ENCODE peak calls at places on chromosomes 16 and 17, in seven cellular contexts. D, K, G, H, L, S and N are unnamed samples.

GRCh38 chr17:46979023-46979870 is at the start of gene RPRML:
- DNase-seq in D (no peak), K (no peak), G (no peak), H (no peak), L (peak; percentile 17), S (peak; percentile 54), N (no peak)

GRCh38 chr17:47305302-47305923 is 18.3 kb upstream of the EFCAB13 start:
- DNase-seq in D (no peak), K (no peak), G (no peak), H (peak; percentile 95), L (no peak), S (no peak), N (peak; percentile 16)

GRCh38 chr17:30226878-30227277 is 8.6 kb downstream of the SLC6A4 start:
- DNase-seq in D (no peak), K (no peak), G (no peak), H (no peak), L (no peak), S (no peak), N (no peak)

GRCh38 chr16:11052080-11052808 is 107.9 kb downstream of the CLEC16A start:
- DNase-seq in D (no peak), K (no peak), G (no peak), H (no peak), L (no peak), S (no peak), N (no peak)

GRCh38 chr17:70225272-70225671 is 55.9 kb downstream of the KCNJ2 start:
- DNase-seq in D (no peak), K (no peak), G (no peak), H (no peak), L (no peak), S (no peak), N (no peak)

GRCh38 chr16:72149676-72150464 is 22.1 kb downstream of the PMFBP1 start:
- DNase-seq in D (no peak), K (no peak), G (no peak), H (no peak), L (no peak), S (no peak), N (no peak)

GRCh38 chr16:58507195-58507962 is 7.4 kb downstream of the NDRG4 start:
- DNase-seq in D (peak; percentile 57), K (no peak), G (no peak), H (no peak), L (no peak), S (no peak), N (no peak)

GRCh38 chr17:19415806-19416775 is 5.1 kb downstream of the RNF112 start:
- DNase-seq in D (no peak), K (no peak), G (peak; percentile 65), H (no peak), L (no peak), S (no peak), N (no peak)

GRCh38 chr16:1977875-1978268 is 3.4 kb downstream of the NOXO1 start:
- DNase-seq in D (no peak), K (no peak), G (peak; percentile 73), H (no peak), L (no peak), S (no peak), N (no peak)

GRCh38 chr17:5325851-5326250 is 43.8 kb downstream of the RABEP1 start:
- DNase-seq in D (no peak), K (no peak), G (no peak), H (no peak), L (no peak), S (no peak), N (no peak)

GRCh38 chr17:39969375-39969774 is 6.6 kb downstream of the GSDMA start:
- DNase-seq in D (no peak), K (no peak), G (no peak), H (no peak), L (no peak), S (no peak), N (no peak)

GRCh38 chr17:74864866-74865395 is 5.2 kb upstream of the GRIN2C start:
- DNase-seq in D (peak; percentile 81), K (peak; percentile 75), G (peak; percentile 91), H (peak; percentile 65), L (peak; percentile 81), S (peak; percentile 69), N (peak; percentile 87)

DNA sequence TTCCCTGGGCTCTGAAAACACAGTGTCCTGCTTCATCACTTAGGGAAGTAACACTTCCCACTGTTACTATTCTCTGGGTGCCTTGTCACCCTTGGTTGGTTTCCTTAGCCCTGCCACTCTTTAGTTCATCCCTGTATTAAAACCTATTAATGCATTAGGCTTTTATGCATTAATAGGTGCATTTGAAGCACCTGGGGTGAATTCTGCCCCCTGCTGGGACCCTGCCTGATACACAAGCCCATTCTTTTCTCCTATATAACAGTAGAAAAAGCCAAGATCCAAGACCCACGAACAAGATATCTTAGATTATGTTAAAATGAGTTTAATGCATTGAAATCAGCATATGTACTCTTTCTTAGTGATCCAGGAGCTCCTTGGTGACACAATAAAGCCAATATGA is 235.7 kb downstream of the PMP22 start:
- DNase-seq in D (no peak), K (no peak), G (no peak), H (no peak), L (no peak), S (no peak), N (no peak)
- TF ChIP-seq CTCF in D (no peak), K (no peak), G (no peak), H (no peak), L (no peak), S (no peak), N (no peak)

GRCh38 chr16:14284930-14285541 is 213.9 kb downstream of the MRTFB start:
- DNase-seq in D (no peak), K (no peak), G (no peak), H (no peak), L (peak; percentile 76), S (no peak), N (no peak)
- TF ChIP-seq CTCF in D (peak; percentile 14), K (no peak), G (peak; percentile 27), H (peak; percentile 34), L (no peak), S (no peak), N (peak; percentile 57)

GRCh38 chr17:79249945-79250521 is 175.4 kb downstream of the ENGASE start:
- DNase-seq in D (no peak), K (no peak), G (no peak), H (no peak), L (no peak), S (no peak), N (no peak)
- TF ChIP-seq CTCF in D (no peak), K (no peak), G (no peak), H (no peak), L (no peak), S (no peak), N (no peak)

DNA sequence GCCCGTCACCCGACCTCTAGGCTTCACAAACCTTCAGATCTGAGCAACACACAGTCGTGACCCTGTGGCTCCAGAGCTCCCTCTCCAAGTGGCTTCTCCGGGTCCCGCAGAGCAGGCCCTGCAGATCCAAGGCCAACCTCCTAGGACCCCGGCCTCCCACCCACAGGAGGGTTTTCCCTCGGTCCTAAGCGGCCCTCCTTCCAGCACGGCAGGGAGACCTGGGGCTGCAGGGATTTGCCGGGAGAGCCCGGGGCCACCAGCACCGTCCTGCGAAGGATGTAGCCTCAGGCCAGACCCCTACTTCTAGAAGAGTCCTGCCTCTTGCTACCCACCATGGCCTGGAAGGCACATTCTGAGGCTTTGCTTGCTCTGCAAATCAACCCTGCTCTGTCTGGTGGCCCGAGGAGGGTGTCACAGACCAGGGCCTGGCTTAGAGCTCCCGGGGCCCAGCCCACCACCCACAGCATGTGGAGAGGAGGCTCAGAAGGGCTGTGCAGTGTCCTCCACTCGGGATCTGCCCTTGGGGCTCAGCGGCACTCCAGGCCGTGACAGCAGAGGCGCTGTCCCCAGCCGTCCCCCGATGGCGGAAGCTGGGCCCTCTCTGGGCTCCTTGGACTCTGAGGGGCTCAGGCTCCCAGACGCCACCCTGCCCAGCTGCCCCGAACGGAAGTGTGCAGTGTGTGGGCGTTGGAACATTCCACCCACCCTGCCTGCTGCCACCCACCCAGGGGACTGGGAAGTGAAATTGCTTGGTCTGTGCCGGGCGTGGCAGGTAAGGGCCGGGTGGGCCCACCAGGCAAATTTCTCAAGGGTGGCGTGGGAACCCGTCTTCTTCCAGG is 28.8 kb upstream of the ACSF3 start:
- DNase-seq in D (no peak), K (no peak), G (no peak), H (no peak), L (no peak), S (peak; percentile 38), N (no peak)
- TF ChIP-seq CTCF in D (no peak), K (no peak), G (no peak), H (no peak), L (no peak), S (no peak), N (no peak)